ENCODE peak calls at places on chromosome 20, in seven cellular contexts. One of them, this sample, is unnamed.

GRCh38 chr20:46484954-46485353 is 28.4 kb downstream of the ZNF334 start:
- DNase-seq in fibroblast of the conjunctiva: no peak
- DNase-seq in ureter: no peak
- DNase-seq in cardiac fibroblast: no peak
- DNase-seq in GM06990: no peak
- DNase-seq in hippocampal formation: no peak
- DNase-seq in stimulated activated CD8-positive, alpha-beta memory T cell treated with anti-CD3 and anti-CD28 coated beads, Interleukin-2, amount 100 ng/mL, for 1 hour: no peak
- DNase-seq in this sample: no peak

GRCh38 chr20:5039255-5039657 is 37.9 kb upstream of the SLC23A2 start:
- DNase-seq in fibroblast of the conjunctiva: no peak
- DNase-seq in ureter: no peak
- DNase-seq in cardiac fibroblast: no peak
- DNase-seq in GM06990: peak; percentile 16
- DNase-seq in hippocampal formation: no peak
- DNase-seq in stimulated activated CD8-positive, alpha-beta memory T cell treated with anti-CD3 and anti-CD28 coated beads, Interleukin-2, amount 100 ng/mL, for 1 hour: peak; percentile 16
- DNase-seq in this sample: no peak

GRCh38 chr20:10352934-10353866 is 80.8 kb downstream of the MKKS start:
- DNase-seq in fibroblast of the conjunctiva: no peak
- DNase-seq in ureter: no peak
- DNase-seq in cardiac fibroblast: peak; percentile 60
- DNase-seq in GM06990: no peak
- DNase-seq in hippocampal formation: no peak
- DNase-seq in stimulated activated CD8-positive, alpha-beta memory T cell treated with anti-CD3 and anti-CD28 coated beads, Interleukin-2, amount 100 ng/mL, for 1 hour: no peak
- DNase-seq in this sample: peak; percentile 75

GRCh38 chr20:48638546-48638945 is 189.3 kb downstream of the PREX1 start:
- DNase-seq in fibroblast of the conjunctiva: no peak
- DNase-seq in ureter: no peak
- DNase-seq in cardiac fibroblast: peak; percentile 45
- DNase-seq in GM06990: no peak
- DNase-seq in hippocampal formation: no peak
- DNase-seq in stimulated activated CD8-positive, alpha-beta memory T cell treated with anti-CD3 and anti-CD28 coated beads, Interleukin-2, amount 100 ng/mL, for 1 hour: no peak
- DNase-seq in this sample: no peak

GRCh38 chr20:24485981-24486380 is 16.6 kb downstream of the SYNDIG1 start:
- DNase-seq in fibroblast of the conjunctiva: no peak
- DNase-seq in ureter: no peak
- DNase-seq in cardiac fibroblast: no peak
- DNase-seq in GM06990: no peak
- DNase-seq in hippocampal formation: no peak
- DNase-seq in stimulated activated CD8-positive, alpha-beta memory T cell treated with anti-CD3 and anti-CD28 coated beads, Interleukin-2, amount 100 ng/mL, for 1 hour: no peak
- DNase-seq in this sample: no peak

GRCh38 chr20:19130613-19130984 is 81.8 kb upstream of the SLC24A3 start:
- DNase-seq in fibroblast of the conjunctiva: no peak
- DNase-seq in ureter: no peak
- DNase-seq in cardiac fibroblast: no peak
- DNase-seq in GM06990: no peak
- DNase-seq in hippocampal formation: no peak
- DNase-seq in stimulated activated CD8-positive, alpha-beta memory T cell treated with anti-CD3 and anti-CD28 coated beads, Interleukin-2, amount 100 ng/mL, for 1 hour: no peak
- DNase-seq in this sample: no peak

GRCh38 chr20:14935285-14935684 is 597.9 kb upstream of the FLRT3 start:
- DNase-seq in fibroblast of the conjunctiva: no peak
- DNase-seq in ureter: no peak
- DNase-seq in cardiac fibroblast: no peak
- DNase-seq in GM06990: no peak
- DNase-seq in hippocampal formation: no peak
- DNase-seq in stimulated activated CD8-positive, alpha-beta memory T cell treated with anti-CD3 and anti-CD28 coated beads, Interleukin-2, amount 100 ng/mL, for 1 hour: no peak
- DNase-seq in this sample: no peak

GRCh38 chr20:63172726-63173125 is 43.2 kb downstream of the YTHDF1 start:
- DNase-seq in fibroblast of the conjunctiva: no peak
- DNase-seq in ureter: no peak
- DNase-seq in cardiac fibroblast: no peak
- DNase-seq in GM06990: no peak
- DNase-seq in hippocampal formation: no peak
- DNase-seq in stimulated activated CD8-positive, alpha-beta memory T cell treated with anti-CD3 and anti-CD28 coated beads, Interleukin-2, amount 100 ng/mL, for 1 hour: no peak
- DNase-seq in this sample: no peak

GRCh38 chr20:50729925-50730764 is 1.2 kb upstream of the PARD6B start:
- DNase-seq in fibroblast of the conjunctiva: no peak
- DNase-seq in ureter: peak; percentile 42
- DNase-seq in cardiac fibroblast: peak; percentile 34
- DNase-seq in GM06990: no peak
- DNase-seq in hippocampal formation: no peak
- DNase-seq in stimulated activated CD8-positive, alpha-beta memory T cell treated with anti-CD3 and anti-CD28 coated beads, Interleukin-2, amount 100 ng/mL, for 1 hour: no peak
- DNase-seq in this sample: no peak